ENCODE peak calls at places on chromosomes 12 and 14, in six cellular contexts. One of them, this sample, is unnamed.

GRCh38 chr12:57612711-57613426 is 1.6 kb downstream of the ARHGEF25 start:
- DNase-seq in GM19239: no peak
- DNase-seq in NCI-H1417 treated with DMSO at 0.1 percent for 48 hours: no peak
- DNase-seq in psoas muscle: no peak
- DNase-seq in adrenal gland: no peak
- DNase-seq in esophagus squamous epithelium: no peak
- DNase-seq in this sample: no peak

GRCh38 chr14:30143617-30144016 is 216.0 kb upstream of the PRKD1 start:
- DNase-seq in NCI-H1417 treated with DMSO at 0.1 percent for 48 hours: no peak
- DNase-seq in esophagus squamous epithelium: no peak
- DNase-seq in adrenal gland: no peak
- DNase-seq in GM19239: no peak
- DNase-seq in psoas muscle: no peak
- DNase-seq in this sample: no peak

GRCh38 chr12:3432176-3432742 is 58.7 kb upstream of the PRMT8 start:
- DNase-seq in psoas muscle: no peak
- DNase-seq in adrenal gland: no peak
- DNase-seq in GM19239: no peak
- DNase-seq in esophagus squamous epithelium: no peak
- DNase-seq in NCI-H1417 treated with DMSO at 0.1 percent for 48 hours: no peak
- DNase-seq in this sample: no peak

GRCh38 chr14:61342486-61342885 is 21.1 kb downstream of the PRKCH start:
- DNase-seq in psoas muscle: no peak
- DNase-seq in esophagus squamous epithelium: no peak
- DNase-seq in NCI-H1417 treated with DMSO at 0.1 percent for 48 hours: no peak
- DNase-seq in GM19239: no peak
- DNase-seq in adrenal gland: no peak
- DNase-seq in this sample: peak

GRCh38 chr12:90854136-90854689 is 100.8 kb downstream of the CCER1 start:
- DNase-seq in esophagus squamous epithelium: no peak
- DNase-seq in NCI-H1417 treated with DMSO at 0.1 percent for 48 hours: no peak
- DNase-seq in adrenal gland: peak
- DNase-seq in GM19239: no peak
- DNase-seq in psoas muscle: no peak
- DNase-seq in this sample: no peak

GRCh38 chr12:119808441-119808840 is 68.7 kb downstream of the CIT start:
- DNase-seq in esophagus squamous epithelium: no peak
- DNase-seq in psoas muscle: no peak
- DNase-seq in NCI-H1417 treated with DMSO at 0.1 percent for 48 hours: no peak
- DNase-seq in GM19239: no peak
- DNase-seq in adrenal gland: no peak
- DNase-seq in this sample: no peak

GRCh38 chr12:74514098-74514872 is 23.4 kb upstream of the ATXN7L3B start:
- DNase-seq in esophagus squamous epithelium: no peak
- DNase-seq in GM19239: no peak
- DNase-seq in psoas muscle: no peak
- DNase-seq in NCI-H1417 treated with DMSO at 0.1 percent for 48 hours: no peak
- DNase-seq in adrenal gland: no peak
- DNase-seq in this sample: no peak

GRCh38 chr12:118342115-118342514 is 30.6 kb downstream of the TAOK3 start:
- DNase-seq in psoas muscle: no peak
- DNase-seq in GM19239: no peak
- DNase-seq in adrenal gland: no peak
- DNase-seq in esophagus squamous epithelium: no peak
- DNase-seq in NCI-H1417 treated with DMSO at 0.1 percent for 48 hours: no peak
- DNase-seq in this sample: no peak

GRCh38 chr12:68483592-68484373 is 126.9 kb upstream of the RAP1B start:
- DNase-seq in GM19239: no peak
- DNase-seq in NCI-H1417 treated with DMSO at 0.1 percent for 48 hours: no peak
- DNase-seq in esophagus squamous epithelium: no peak
- DNase-seq in adrenal gland: no peak
- DNase-seq in psoas muscle: no peak
- DNase-seq in this sample: no peak

This sample was measured in T follicular helper cell.